ENCODE peak calls at places on chromosome 14, in four cellular contexts. T is NCI-H510A treated with DMSO at 0.1 percent for 48 hours, L is GM23338, G is H54. E is an unnamed sample.

GRCh38 chr14:36866867-36867266 is 205.2 kb downstream of the PAX9 start:
- DNase-seq in T (no peak), L (no peak), G (no peak), E (no peak)

GRCh38 chr14:91585856-91586255 is 75.7 kb upstream of the PPP4R3A start:
- DNase-seq in L (no peak), T (no peak), G (no peak), E (no peak)

GRCh38 chr14:68526420-68527105 is 266.3 kb downstream of the ZFP36L1 start:
- DNase-seq in L (no peak), G (no peak), T (no peak), E (no peak)

GRCh38 chr14:101590616-101591015 is 29.3 kb downstream of the DIO3 start:
- DNase-seq in G (no peak), L (no peak), T (no peak), E (no peak)

GRCh38 chr14:81313200-81313599 is 86.9 kb downstream of the STON2 start:
- DNase-seq in G (no peak), L (no peak), T (no peak), E (no peak)

GRCh38 chr14:62162998-62163589 is 400.9 kb downstream of the SNAPC1 start:
- DNase-seq in T (peak), L (peak), G (peak), E (no peak)

GRCh38 chr14:89330236-89331002 is 86.6 kb downstream of the FOXN3 start:
- DNase-seq in T (no peak), L (no peak), G (no peak), E (no peak)

GRCh38 chr14:95196268-95196667 is 38.9 kb upstream of the DICER1 start:
- DNase-seq in L (peak), T (no peak), G (no peak), E (no peak)

GRCh38 chr14:69137456-69138188 is 15.3 kb downstream of the DCAF5 start:
- DNase-seq in L (no peak), G (no peak), T (no peak), E (no peak)

GRCh38 chr14:78902010-78902623 is 731.9 kb downstream of the NRXN3 start:
- DNase-seq in T (peak), L (peak), G (peak), E (peak)

GRCh38 chr14:90381999-90382451 is 14.8 kb upstream of the CALM1 start:
- DNase-seq in L (peak), T (peak), G (no peak), E (no peak)

GRCh38 chr14:22570132-22570949 is 18.7 kb downstream of the DAD1 start:
- DNase-seq in T (peak), L (peak), G (peak), E (no peak)

GRCh38 chr14:89899917-89900680 is 54.4 kb downstream of the EFCAB11 start:
- DNase-seq in T (peak), L (peak), G (no peak), E (no peak)

E was measured in retinal pigment epithelial cell.